ENCODE peak calls at places on chromosomes 13 and 19, in eight cellular contexts. One of them, this sample, is unnamed.

GRCh38 chr19:10402441-10403038 is 802 bp downstream of the CDC37 start:
- DNase-seq in hippocampal formation: no peak
- DNase-seq in GDM1: no peak
- DNase-seq in GM12878: no peak
- DNase-seq in RKO: peak; percentile 80
- DNase-seq in T-cell: no peak
- DNase-seq in GM04504: no peak
- DNase-seq in GM23338: peak; percentile 34
- DNase-seq in this sample: peak; percentile 38

GRCh38 chr19:5290336-5291262 is 50.0 kb downstream of the PTPRS start:
- DNase-seq in hippocampal formation: peak; percentile 64
- DNase-seq in GDM1: no peak
- DNase-seq in GM12878: no peak
- DNase-seq in RKO: no peak
- DNase-seq in T-cell: no peak
- DNase-seq in GM04504: no peak
- DNase-seq in GM23338: no peak
- DNase-seq in this sample: no peak

GRCh38 chr19:4539697-4540581 is at the start of gene LRG1:
- DNase-seq in hippocampal formation: no peak
- DNase-seq in GDM1: peak; percentile 20
- DNase-seq in GM12878: peak; percentile 30
- DNase-seq in RKO: no peak
- DNase-seq in T-cell: no peak
- DNase-seq in GM04504: no peak
- DNase-seq in GM23338: peak; percentile 54
- DNase-seq in this sample: peak; percentile 85

GRCh38 chr19:33721735-33722297 is 74.9 kb upstream of the KCTD15 start:
- DNase-seq in hippocampal formation: no peak
- DNase-seq in GDM1: no peak
- DNase-seq in GM12878: no peak
- DNase-seq in RKO: no peak
- DNase-seq in T-cell: no peak
- DNase-seq in GM04504: no peak
- DNase-seq in GM23338: no peak
- DNase-seq in this sample: no peak

GRCh38 chr13:19605161-19605955 is 28.1 kb upstream of the MPHOSPH8 start:
- DNase-seq in hippocampal formation: no peak
- DNase-seq in GDM1: no peak
- DNase-seq in GM12878: no peak
- DNase-seq in RKO: no peak
- DNase-seq in T-cell: no peak
- DNase-seq in GM04504: no peak
- DNase-seq in GM23338: no peak
- DNase-seq in this sample: no peak

GRCh38 chr13:102141625-102142472 is 260.0 kb downstream of the FGF14 start:
- DNase-seq in hippocampal formation: peak; percentile 57
- DNase-seq in GDM1: no peak
- DNase-seq in GM12878: no peak
- DNase-seq in RKO: peak; percentile 56
- DNase-seq in T-cell: no peak
- DNase-seq in GM04504: peak; percentile 1
- DNase-seq in GM23338: peak; percentile 46
- DNase-seq in this sample: peak; percentile 8

GRCh38 chr13:33466262-33466661 is 180.7 kb upstream of the STARD13 start:
- DNase-seq in hippocampal formation: no peak
- DNase-seq in GDM1: no peak
- DNase-seq in GM12878: no peak
- DNase-seq in RKO: no peak
- DNase-seq in T-cell: no peak
- DNase-seq in GM04504: no peak
- DNase-seq in GM23338: no peak
- DNase-seq in this sample: no peak

GRCh38 chr13:89066868-89067466 is 1395.8 kb downstream of the SLITRK5 start:
- DNase-seq in hippocampal formation: peak; percentile 63
- DNase-seq in GDM1: peak; percentile 48
- DNase-seq in GM12878: no peak
- DNase-seq in RKO: peak; percentile 79
- DNase-seq in T-cell: no peak
- DNase-seq in GM04504: no peak
- DNase-seq in GM23338: peak; percentile 84
- DNase-seq in this sample: peak; percentile 55

GRCh38 chr13:22252281-22252830 is 581.5 kb downstream of the FGF9 start:
- DNase-seq in hippocampal formation: no peak
- DNase-seq in GDM1: no peak
- DNase-seq in GM12878: no peak
- DNase-seq in RKO: no peak
- DNase-seq in T-cell: no peak
- DNase-seq in GM04504: no peak
- DNase-seq in GM23338: no peak
- DNase-seq in this sample: no peak

GRCh38 chr13:26446751-26447150 is 110.7 kb upstream of the WASF3 start:
- DNase-seq in hippocampal formation: no peak
- DNase-seq in GDM1: no peak
- DNase-seq in GM12878: no peak
- DNase-seq in RKO: no peak
- DNase-seq in T-cell: no peak
- DNase-seq in GM04504: no peak
- DNase-seq in GM23338: no peak
- DNase-seq in this sample: no peak

GRCh38 chr19:46487178-46487801 is 8.4 kb downstream of the PNMA8B start:
- DNase-seq in hippocampal formation: no peak
- DNase-seq in GDM1: no peak
- DNase-seq in GM12878: no peak
- DNase-seq in RKO: no peak
- DNase-seq in T-cell: no peak
- DNase-seq in GM04504: no peak
- DNase-seq in GM23338: peak; percentile 53
- DNase-seq in this sample: no peak

GRCh38 chr13:113596321-113597200 is 12.0 kb downstream of the TFDP1 start:
- DNase-seq in hippocampal formation: no peak
- DNase-seq in GDM1: no peak
- DNase-seq in GM12878: no peak
- DNase-seq in RKO: no peak
- DNase-seq in T-cell: no peak
- DNase-seq in GM04504: no peak
- DNase-seq in GM23338: no peak
- DNase-seq in this sample: no peak

GRCh38 chr19:1765904-1766799 is 12.8 kb downstream of the ONECUT3 start:
- DNase-seq in hippocampal formation: no peak
- DNase-seq in GDM1: no peak
- DNase-seq in GM12878: no peak
- DNase-seq in RKO: no peak
- DNase-seq in T-cell: no peak
- DNase-seq in GM04504: no peak
- DNase-seq in GM23338: peak; percentile 76
- DNase-seq in this sample: no peak

GRCh38 chr19:50548191-50549058 is 19.8 kb downstream of the LRRC4B start:
- DNase-seq in hippocampal formation: peak; percentile 67
- DNase-seq in GDM1: no peak
- DNase-seq in GM12878: no peak
- DNase-seq in RKO: no peak
- DNase-seq in T-cell: no peak
- DNase-seq in GM04504: no peak
- DNase-seq in GM23338: no peak
- DNase-seq in this sample: no peak

GRCh38 chr19:51168571-51169282 is 26.6 kb downstream of the SIGLEC7 start:
- DNase-seq in hippocampal formation: no peak
- DNase-seq in GDM1: no peak
- DNase-seq in GM12878: no peak
- DNase-seq in RKO: no peak
- DNase-seq in T-cell: no peak
- DNase-seq in GM04504: no peak
- DNase-seq in GM23338: no peak
- DNase-seq in this sample: no peak

GRCh38 chr19:6649189-6649588 is 20.8 kb downstream of the TNFSF14 start:
- DNase-seq in hippocampal formation: no peak
- DNase-seq in GDM1: no peak
- DNase-seq in GM12878: no peak
- DNase-seq in RKO: no peak
- DNase-seq in T-cell: no peak
- DNase-seq in GM04504: no peak
- DNase-seq in GM23338: no peak
- DNase-seq in this sample: no peak

GRCh38 chr19:47839913-47840312 is 18.2 kb downstream of the CRX start:
- DNase-seq in hippocampal formation: no peak
- DNase-seq in GDM1: no peak
- DNase-seq in GM12878: no peak
- DNase-seq in RKO: no peak
- DNase-seq in T-cell: no peak
- DNase-seq in GM04504: no peak
- DNase-seq in GM23338: peak; percentile 80
- DNase-seq in this sample: no peak

GRCh38 chr13:27997904-27998522 is 9.5 kb upstream of the URAD start:
- DNase-seq in hippocampal formation: no peak
- DNase-seq in GDM1: peak; percentile 42
- DNase-seq in GM12878: no peak
- DNase-seq in RKO: peak; percentile 58
- DNase-seq in T-cell: no peak
- DNase-seq in GM04504: no peak
- DNase-seq in GM23338: peak; percentile 87
- DNase-seq in this sample: peak; percentile 79

This sample was measured in KBM-7.